ENCODE peak calls at places on chromosomes 12 and 14, in nine cellular contexts. S is kidney glomerular epithelial cell, H is cardiac septum, C is hepatocyte, R is aorta, Q is islet precursor cell, V is MG63, B is germinal center, W is EL. D is an unnamed sample.
A peak's percentile ranks its signal among the peaks of the same experiment; 100 is the strongest.

GRCh38 chr12:104939089-104939488 is 19.0 kb downstream of the SLC41A2 start:
- DNase-seq in S (no peak), H (no peak), C (no peak), R (no peak), Q (no peak), V (no peak), B (no peak), W (no peak), D (no peak)

GRCh38 chr14:39474416-39474911 is 42.2 kb upstream of the FBXO33 start:
- DNase-seq in S (peak; percentile 17), H (no peak), C (peak; percentile 44), R (no peak), Q (no peak), V (no peak), B (no peak), W (no peak), D (no peak)

GRCh38 chr12:57834086-57834876 is 12.2 kb downstream of the CTDSP2 start:
- DNase-seq in S (no peak), H (no peak), C (no peak), R (no peak), Q (no peak), V (no peak), B (no peak), W (no peak), D (no peak)

GRCh38 chr14:30559638-30560071 is 697 bp downstream of the G2E3 start:
- DNase-seq in S (peak; percentile 35), H (no peak), C (peak; percentile 31), R (no peak), Q (no peak), V (no peak), B (peak; percentile 10), W (peak; percentile 56), D (peak; percentile 68)

GRCh38 chr12:113591480-113591971 is 119.9 kb upstream of the LHX5 start:
- DNase-seq in S (no peak), H (no peak), C (peak; percentile 45), R (no peak), Q (peak; percentile 86), V (no peak), B (peak; percentile 72), W (no peak), D (peak; percentile 45)

GRCh38 chr12:107344035-107344808 is 250.9 kb upstream of the CRY1 start:
- DNase-seq in S (peak; percentile 98), H (no peak), C (peak; percentile 18), R (no peak), Q (peak; percentile 87), V (peak; percentile 69), B (no peak), W (peak; percentile 81), D (no peak)

GRCh38 chr14:30223966-30224365 is 296.3 kb upstream of the PRKD1 start:
- DNase-seq in S (no peak), H (no peak), C (no peak), R (peak; percentile 79), Q (no peak), V (peak; percentile 75), B (no peak), W (no peak), D (no peak)

GRCh38 chr14:90697577-90698206 is 118.5 kb downstream of the TTC7B start:
- DNase-seq in S (peak; percentile 63), H (peak; percentile 93), C (peak; percentile 87), R (peak; percentile 92), Q (peak; percentile 89), V (peak; percentile 62), B (peak; percentile 74), W (peak; percentile 75), D (peak; percentile 90)

GRCh38 chr12:127297327-127297726 is 969.6 kb upstream of the TMEM132C start:
- DNase-seq in S (no peak), H (peak; percentile 39), C (no peak), R (no peak), Q (peak; percentile 32), V (no peak), B (no peak), W (no peak), D (no peak)

GRCh38 chr12:131171029-131171428 is 217.3 kb downstream of the ADGRD1 start:
- DNase-seq in S (peak; percentile 6), H (no peak), C (no peak), R (no peak), Q (no peak), V (no peak), B (no peak), W (peak; percentile 14), D (no peak)

GRCh38 chr12:75712223-75712622 is 200.8 kb upstream of the KRR1 start:
- DNase-seq in S (peak; percentile 40), H (no peak), C (no peak), R (no peak), Q (no peak), V (no peak), B (no peak), W (no peak), D (no peak)

GRCh38 chr14:21356511-21356910 is 27.3 kb downstream of the SUPT16H start:
- DNase-seq in S (no peak), H (no peak), C (no peak), R (no peak), Q (no peak), V (no peak), B (no peak), W (no peak), D (no peak)

GRCh38 chr14:99943620-99944019 is 121.6 kb upstream of the EVL start:
- DNase-seq in S (no peak), H (no peak), C (no peak), R (no peak), Q (no peak), V (no peak), B (no peak), W (no peak), D (no peak)

D was measured in osteoblast.